ENCODE peak calls at places on chromosome 5, in ten cellular contexts. H, P, W, I, X, E, U, D, S and L are unnamed samples.

GRCh38 chr5:10652606-10653005 is 88.7 kb downstream of the ANKRD33B start:
- DNase-seq in H (no peak), P (no peak), W (no peak), I (no peak), X (no peak), E (no peak), U (no peak), D (no peak), S (no peak), L (no peak)

GRCh38 chr5:54758038-54758437 is 227.4 kb downstream of the ESM1 start:
- DNase-seq in H (no peak), P (no peak), W (no peak), I (no peak), X (no peak), E (no peak), U (no peak), D (no peak), S (no peak), L (no peak)

GRCh38 chr5:144390133-144390532 is 219.5 kb downstream of the KCTD16 start:
- DNase-seq in H (no peak), P (peak), W (no peak), I (peak), X (no peak), E (no peak), U (no peak), D (no peak), S (no peak), L (no peak)

GRCh38 chr5:14444161-14444560 is 137.4 kb upstream of the OTULINL start:
- DNase-seq in H (no peak), P (no peak), W (no peak), I (no peak), X (no peak), E (no peak), U (no peak), D (no peak), S (no peak), L (no peak)

GRCh38 chr5:141814064-141814982 is 63.9 kb downstream of the PCDH1 start:
- DNase-seq in H (peak), P (no peak), W (no peak), I (peak), X (peak), E (peak), U (peak), D (no peak), S (no peak), L (no peak)

GRCh38 chr5:145938699-145939531 is 2.5 kb downstream of the SH3RF2 start:
- DNase-seq in H (no peak), P (no peak), W (no peak), I (no peak), X (no peak), E (no peak), U (no peak), D (no peak), S (no peak), L (no peak)

GRCh38 chr5:35117960-35118359 is 70.2 kb upstream of the AGXT2 start:
- DNase-seq in H (no peak), P (no peak), W (no peak), I (no peak), X (no peak), E (no peak), U (no peak), D (no peak), S (no peak), L (no peak)

GRCh38 chr5:132012385-132013005 is 1.0 kb upstream of the ACSL6 start:
- DNase-seq in H (no peak), P (no peak), W (no peak), I (peak), X (no peak), E (peak), U (peak), D (peak), S (no peak), L (no peak)

GRCh38 chr5:138789771-138790242 is 36.6 kb downstream of the CTNNA1 start:
- DNase-seq in H (no peak), P (peak), W (no peak), I (no peak), X (no peak), E (no peak), U (no peak), D (no peak), S (no peak), L (no peak)

GRCh38 chr5:25516136-25516535 is 871.4 kb upstream of the CDH10 start:
- DNase-seq in H (no peak), P (no peak), W (no peak), I (no peak), X (no peak), E (no peak), U (no peak), D (no peak), S (no peak), L (no peak)

GRCh38 chr5:1761453-1761755 is 38.2 kb downstream of the MRPL36 start:
- DNase-seq in H (no peak), P (no peak), W (no peak), I (no peak), X (no peak), E (no peak), U (peak), D (peak), S (no peak), L (no peak)

GRCh38 chr5:144203750-144204596 is 33.3 kb downstream of the KCTD16 start:
- DNase-seq in H (no peak), P (peak), W (peak), I (peak), X (peak), E (no peak), U (no peak), D (no peak), S (no peak), L (no peak)

GRCh38 chr5:55140908-55141665 is 18.9 kb upstream of the GPX8 start:
- DNase-seq in H (no peak), P (no peak), W (no peak), I (no peak), X (no peak), E (no peak), U (no peak), D (no peak), S (no peak), L (no peak)

GRCh38 chr5:27450607-27451006 is 412.2 kb upstream of the CDH9 start:
- DNase-seq in H (no peak), P (no peak), W (no peak), I (no peak), X (no peak), E (no peak), U (no peak), D (no peak), S (no peak), L (no peak)

GRCh38 chr5:160359816-160360215 is 10.6 kb downstream of the C1QTNF2 start:
- DNase-seq in H (no peak), P (no peak), W (no peak), I (no peak), X (no peak), E (no peak), U (no peak), D (no peak), S (no peak), L (no peak)

GRCh38 chr5:157269763-157270272 is 3.9 kb downstream of the CYFIP2 start:
- DNase-seq in H (no peak), P (no peak), W (no peak), I (no peak), X (no peak), E (no peak), U (no peak), D (no peak), S (no peak), L (no peak)

GRCh38 chr5:74772359-74772758 is 5.3 kb downstream of the NSA2 start:
- DNase-seq in H (no peak), P (no peak), W (no peak), I (no peak), X (no peak), E (no peak), U (no peak), D (no peak), S (no peak), L (no peak)

GRCh38 chr5:155728857-155729683 is 597.9 kb upstream of the SGCD start:
- DNase-seq in H (no peak), P (peak), W (no peak), I (no peak), X (no peak), E (peak), U (no peak), D (no peak), S (no peak), L (no peak)

GRCh38 chr5:124718376-124718775 is 28.1 kb downstream of the ZNF608 start:
- DNase-seq in H (no peak), P (peak), W (no peak), I (peak), X (no peak), E (no peak), U (no peak), D (no peak), S (no peak), L (no peak)

GRCh38 chr5:72510610-72511121 is 3.5 kb upstream of the ZNF366 start:
- DNase-seq in H (no peak), P (no peak), W (no peak), I (no peak), X (no peak), E (no peak), U (no peak), D (no peak), S (no peak), L (peak)

GRCh38 chr5:158770506-158770905 is 329.2 kb downstream of the EBF1 start:
- DNase-seq in H (no peak), P (no peak), W (no peak), I (no peak), X (no peak), E (no peak), U (no peak), D (no peak), S (no peak), L (no peak)

GRCh38 chr5:13567819-13568218 is 376.7 kb downstream of the DNAH5 start:
- DNase-seq in H (no peak), P (no peak), W (no peak), I (no peak), X (no peak), E (no peak), U (no peak), D (no peak), S (no peak), L (no peak)

GRCh38 chr5:175685701-175686350 is 28.0 kb downstream of the HRH2 start:
- DNase-seq in H (no peak), P (no peak), W (no peak), I (no peak), X (no peak), E (no peak), U (no peak), D (no peak), S (no peak), L (no peak)

GRCh38 chr5:137761020-137761516 is 6.9 kb upstream of the HNRNPA0 start:
- DNase-seq in H (no peak), P (no peak), W (no peak), I (no peak), X (no peak), E (no peak), U (no peak), D (no peak), S (no peak), L (no peak)

GRCh38 chr5:21817668-21818419 is 1035.3 kb downstream of the CDH12 start:
- DNase-seq in H (no peak), P (peak), W (no peak), I (no peak), X (no peak), E (no peak), U (no peak), D (no peak), S (no peak), L (no peak)

GRCh38 chr5:179806250-179807045 is at the start of gene MGAT4B:
- DNase-seq in H (peak), P (peak), W (peak), I (peak), X (no peak), E (peak), U (peak), D (no peak), S (no peak), L (no peak)

GRCh38 chr5:87002485-87002884 is 265.2 kb upstream of the RASA1 start:
- DNase-seq in H (no peak), P (no peak), W (no peak), I (no peak), X (no peak), E (no peak), U (no peak), D (no peak), S (no peak), L (no peak)

GRCh38 chr5:167877924-167878323 is 413.5 kb upstream of the WWC1 start:
- DNase-seq in H (no peak), P (no peak), W (no peak), I (no peak), X (no peak), E (no peak), U (no peak), D (no peak), S (no peak), L (no peak)

GRCh38 chr5:1448511-1449011 is 3.3 kb upstream of the SLC6A3 start:
- DNase-seq in H (no peak), P (no peak), W (no peak), I (no peak), X (no peak), E (no peak), U (peak), D (peak), S (no peak), L (no peak)

GRCh38 chr5:145118109-145118508 is 717.0 kb downstream of the PRELID2 start:
- DNase-seq in H (no peak), P (no peak), W (no peak), I (no peak), X (no peak), E (no peak), U (no peak), D (no peak), S (no peak), L (no peak)

GRCh38 chr5:82641362-82641988 is 363.3 kb upstream of the RPS23 start:
- DNase-seq in H (no peak), P (peak), W (peak), I (peak), X (no peak), E (peak), U (no peak), D (no peak), S (no peak), L (peak)

GRCh38 chr5:78594946-78595921 is 53.3 kb downstream of the LHFPL2 start:
- DNase-seq in H (no peak), P (no peak), W (peak), I (peak), X (no peak), E (no peak), U (no peak), D (no peak), S (no peak), L (peak)

GRCh38 chr5:1246711-1247431 is 21.7 kb downstream of the SLC6A18 start:
- DNase-seq in H (peak), P (peak), W (no peak), I (peak), X (no peak), E (peak), U (no peak), D (peak), S (no peak), L (no peak)

GRCh38 chr5:133825631-133826289 is 142.7 kb downstream of the C5orf15 start:
- DNase-seq in H (no peak), P (peak), W (no peak), I (no peak), X (peak), E (no peak), U (no peak), D (no peak), S (no peak), L (no peak)

GRCh38 chr5:75020016-75020656 is 32.2 kb downstream of the GCNT4 start:
- DNase-seq in H (no peak), P (no peak), W (no peak), I (peak), X (no peak), E (no peak), U (no peak), D (no peak), S (no peak), L (no peak)